ENCODE peak calls at places on chromosomes 1 and 21, in five cellular contexts. One of them, this sample, is unnamed.

GRCh38 chr1:226643167-226643566 is 94.6 kb downstream of the STUM start:
- DNase-seq in SK-N-SH: no peak
- DNase-seq in PC-3: peak
- DNase-seq in HCT116: peak
- DNase-seq in MM.1S: no peak
- DNase-seq in this sample: peak

GRCh38 chr1:205633421-205633976 is 1.7 kb upstream of the ELK4 start:
- DNase-seq in SK-N-SH: no peak
- DNase-seq in PC-3: peak
- DNase-seq in HCT116: no peak
- DNase-seq in MM.1S: no peak
- DNase-seq in this sample: no peak

GRCh38 chr1:161849518-161849917 is 83.4 kb downstream of the ATF6 start:
- DNase-seq in SK-N-SH: no peak
- DNase-seq in PC-3: peak
- DNase-seq in HCT116: no peak
- DNase-seq in MM.1S: peak
- DNase-seq in this sample: no peak

GRCh38 chr21:16125274-16125673 is 395.5 kb downstream of the USP25 start:
- DNase-seq in SK-N-SH: peak
- DNase-seq in PC-3: no peak
- DNase-seq in HCT116: no peak
- DNase-seq in MM.1S: no peak
- DNase-seq in this sample: no peak

GRCh38 chr1:231315887-231316286 is 21.8 kb downstream of the EXOC8 start:
- DNase-seq in SK-N-SH: peak
- DNase-seq in PC-3: peak
- DNase-seq in HCT116: peak
- DNase-seq in MM.1S: peak
- DNase-seq in this sample: peak

GRCh38 chr21:15850645-15851044 is 120.9 kb downstream of the USP25 start:
- DNase-seq in SK-N-SH: no peak
- DNase-seq in PC-3: peak
- DNase-seq in HCT116: no peak
- DNase-seq in MM.1S: no peak
- DNase-seq in this sample: no peak

GRCh38 chr1:44604167-44604955 is 69.9 kb downstream of the TMEM53 start:
- DNase-seq in SK-N-SH: no peak
- DNase-seq in PC-3: no peak
- DNase-seq in HCT116: no peak
- DNase-seq in MM.1S: no peak
- DNase-seq in this sample: no peak

GRCh38 chr1:228802386-228803221 is 67.3 kb downstream of the RHOU start:
- DNase-seq in SK-N-SH: no peak
- DNase-seq in PC-3: no peak
- DNase-seq in HCT116: no peak
- DNase-seq in MM.1S: no peak
- DNase-seq in this sample: no peak

GRCh38 chr1:213284626-213285025 is 233.6 kb downstream of the RPS6KC1 start:
- DNase-seq in SK-N-SH: no peak
- DNase-seq in PC-3: peak
- DNase-seq in HCT116: no peak
- DNase-seq in MM.1S: no peak
- DNase-seq in this sample: no peak

GRCh38 chr1:86938450-86938849 is 24.0 kb downstream of the HS2ST1 start:
- DNase-seq in SK-N-SH: no peak
- DNase-seq in PC-3: peak
- DNase-seq in HCT116: no peak
- DNase-seq in MM.1S: no peak
- DNase-seq in this sample: no peak

GRCh38 chr1:220368352-220369265 is 96.4 kb upstream of the RAB3GAP2 start:
- DNase-seq in SK-N-SH: no peak
- DNase-seq in PC-3: peak
- DNase-seq in HCT116: no peak
- DNase-seq in MM.1S: no peak
- DNase-seq in this sample: no peak

GRCh38 chr21:40130476-40130875 is 263.2 kb downstream of the PCP4 start:
- DNase-seq in SK-N-SH: no peak
- DNase-seq in PC-3: no peak
- DNase-seq in HCT116: no peak
- DNase-seq in MM.1S: no peak
- DNase-seq in this sample: no peak

GRCh38 chr1:186244825-186245224 is 130.2 kb downstream of the TPR start:
- DNase-seq in SK-N-SH: no peak
- DNase-seq in PC-3: peak
- DNase-seq in HCT116: no peak
- DNase-seq in MM.1S: no peak
- DNase-seq in this sample: peak

GRCh38 chr1:84929581-84929980 is 36.6 kb upstream of the LPAR3 start:
- DNase-seq in SK-N-SH: no peak
- DNase-seq in PC-3: peak
- DNase-seq in HCT116: no peak
- DNase-seq in MM.1S: no peak
- DNase-seq in this sample: no peak

GRCh38 chr1:29675481-29676263 is 439.4 kb downstream of the PTPRU start:
- DNase-seq in SK-N-SH: no peak
- DNase-seq in PC-3: no peak
- DNase-seq in HCT116: no peak
- DNase-seq in MM.1S: no peak
- DNase-seq in this sample: no peak

GRCh38 chr21:41745971-41746743 is 20.7 kb downstream of the RIPK4 start:
- DNase-seq in SK-N-SH: no peak
- DNase-seq in PC-3: no peak
- DNase-seq in HCT116: no peak
- DNase-seq in MM.1S: no peak
- DNase-seq in this sample: peak

GRCh38 chr1:61081637-61082335 is 575 bp upstream of the NFIA start:
- DNase-seq in SK-N-SH: peak
- DNase-seq in PC-3: peak
- DNase-seq in HCT116: no peak
- DNase-seq in MM.1S: peak
- DNase-seq in this sample: peak

GRCh38 chr1:112721966-112722524 is 6.9 kb upstream of the PPM1J start:
- DNase-seq in SK-N-SH: no peak
- DNase-seq in PC-3: no peak
- DNase-seq in HCT116: no peak
- DNase-seq in MM.1S: no peak
- DNase-seq in this sample: no peak

GRCh38 chr1:116879478-116880133 is 30.1 kb upstream of the PTGFRN start:
- DNase-seq in SK-N-SH: peak
- DNase-seq in PC-3: no peak
- DNase-seq in HCT116: no peak
- DNase-seq in MM.1S: no peak
- DNase-seq in this sample: no peak

GRCh38 chr1:150981805-150982712 is at the start of gene ANXA9:
- DNase-seq in SK-N-SH: no peak
- DNase-seq in PC-3: peak
- DNase-seq in HCT116: no peak
- DNase-seq in MM.1S: peak
- DNase-seq in this sample: no peak

GRCh38 chr1:237416924-237417655 is 375.1 kb downstream of the RYR2 start:
- DNase-seq in SK-N-SH: no peak
- DNase-seq in PC-3: no peak
- DNase-seq in HCT116: no peak
- DNase-seq in MM.1S: no peak
- DNase-seq in this sample: no peak

GRCh38 chr21:44749116-44749758 is 37.9 kb upstream of the TSPEAR start:
- DNase-seq in SK-N-SH: no peak
- DNase-seq in PC-3: no peak
- DNase-seq in HCT116: no peak
- DNase-seq in MM.1S: no peak
- DNase-seq in this sample: no peak

GRCh38 chr1:47732489-47732888 is 264.7 kb downstream of the TRABD2B start:
- DNase-seq in SK-N-SH: no peak
- DNase-seq in PC-3: no peak
- DNase-seq in HCT116: no peak
- DNase-seq in MM.1S: no peak
- DNase-seq in this sample: no peak
- H2AFZ ChIP-seq in SK-N-SH: no peak
- H2AFZ ChIP-seq in PC-3: no peak
- H2AFZ ChIP-seq in HCT116: no peak
- H2AFZ ChIP-seq in MM.1S: no peak
- H2AFZ ChIP-seq in this sample: no peak

GRCh38 chr1:11354893-11355593 is 82.0 kb downstream of the UBIAD1 start:
- DNase-seq in SK-N-SH: no peak
- DNase-seq in PC-3: no peak
- DNase-seq in HCT116: no peak
- DNase-seq in MM.1S: no peak
- DNase-seq in this sample: no peak
- H3K4me3 ChIP-seq in SK-N-SH: no peak
- H3K4me3 ChIP-seq in PC-3: no peak
- H3K4me3 ChIP-seq in HCT116: no peak
- H3K4me3 ChIP-seq in MM.1S: no peak
- H3K4me3 ChIP-seq in this sample: no peak

GRCh38 chr21:45990049-45990711 is 8.6 kb downstream of the COL6A1 start:
- DNase-seq in SK-N-SH: no peak
- DNase-seq in PC-3: no peak
- DNase-seq in HCT116: no peak
- DNase-seq in MM.1S: no peak
- DNase-seq in this sample: no peak

GRCh38 chr21:45987121-45987711 is 5.6 kb downstream of the COL6A1 start:
- DNase-seq in SK-N-SH: no peak
- DNase-seq in PC-3: no peak
- DNase-seq in HCT116: no peak
- DNase-seq in MM.1S: no peak
- DNase-seq in this sample: no peak

GRCh38 chr21:45989355-45990048 is 7.9 kb downstream of the COL6A1 start:
- DNase-seq in SK-N-SH: no peak
- DNase-seq in PC-3: no peak
- DNase-seq in HCT116: no peak
- DNase-seq in MM.1S: no peak
- DNase-seq in this sample: no peak

GRCh38 chr21:45986316-45987051 is 4.9 kb downstream of the COL6A1 start:
- DNase-seq in SK-N-SH: no peak
- DNase-seq in PC-3: no peak
- DNase-seq in HCT116: no peak
- DNase-seq in MM.1S: no peak
- DNase-seq in this sample: no peak

GRCh38 chr21:45988366-45989347 is 7.1 kb downstream of the COL6A1 start:
- DNase-seq in SK-N-SH: no peak
- DNase-seq in PC-3: no peak
- DNase-seq in HCT116: no peak
- DNase-seq in MM.1S: no peak
- DNase-seq in this sample: no peak
- TF ChIP-seq EZH2phosphoT487 in SK-N-SH: no peak
- TF ChIP-seq EZH2phosphoT487 in PC-3: no peak
- TF ChIP-seq EZH2phosphoT487 in HCT116: no peak
- TF ChIP-seq EZH2phosphoT487 in MM.1S: no peak
- TF ChIP-seq EZH2phosphoT487 in this sample: no peak

GRCh38 chr1:59596432-59596831 is 218.3 kb upstream of the HOOK1 start:
- DNase-seq in SK-N-SH: no peak
- DNase-seq in PC-3: peak
- DNase-seq in HCT116: no peak
- DNase-seq in MM.1S: no peak
- DNase-seq in this sample: no peak
- H2AFZ ChIP-seq in SK-N-SH: peak
- H2AFZ ChIP-seq in PC-3: peak
- H2AFZ ChIP-seq in HCT116: no peak
- H2AFZ ChIP-seq in MM.1S: no peak
- H2AFZ ChIP-seq in this sample: no peak

GRCh38 chr1:95509989-95510388 is 276.0 kb downstream of the RWDD3 start:
- DNase-seq in SK-N-SH: no peak
- DNase-seq in PC-3: no peak
- DNase-seq in HCT116: no peak
- DNase-seq in MM.1S: no peak
- DNase-seq in this sample: no peak
- H3K4me3 ChIP-seq in SK-N-SH: no peak
- H3K4me3 ChIP-seq in PC-3: no peak
- H3K4me3 ChIP-seq in HCT116: no peak
- H3K4me3 ChIP-seq in MM.1S: no peak
- H3K4me3 ChIP-seq in this sample: no peak

GRCh38 chr1:45968941-45969666 is 163.3 kb downstream of the PIK3R3 start:
- DNase-seq in SK-N-SH: no peak
- DNase-seq in PC-3: no peak
- DNase-seq in HCT116: no peak
- DNase-seq in MM.1S: no peak
- DNase-seq in this sample: no peak
- TF ChIP-seq EZH2phosphoT487 in SK-N-SH: no peak
- TF ChIP-seq EZH2phosphoT487 in PC-3: no peak
- TF ChIP-seq EZH2phosphoT487 in HCT116: no peak
- TF ChIP-seq EZH2phosphoT487 in MM.1S: no peak
- TF ChIP-seq EZH2phosphoT487 in this sample: no peak

GRCh38 chr1:157460381-157460780 is 91.9 kb downstream of the FCRL5 start:
- DNase-seq in SK-N-SH: no peak
- DNase-seq in PC-3: no peak
- DNase-seq in HCT116: no peak
- DNase-seq in MM.1S: no peak
- DNase-seq in this sample: no peak
- H2AFZ ChIP-seq in SK-N-SH: no peak
- H2AFZ ChIP-seq in PC-3: no peak
- H2AFZ ChIP-seq in HCT116: no peak
- H2AFZ ChIP-seq in MM.1S: no peak
- H2AFZ ChIP-seq in this sample: no peak

DNA sequence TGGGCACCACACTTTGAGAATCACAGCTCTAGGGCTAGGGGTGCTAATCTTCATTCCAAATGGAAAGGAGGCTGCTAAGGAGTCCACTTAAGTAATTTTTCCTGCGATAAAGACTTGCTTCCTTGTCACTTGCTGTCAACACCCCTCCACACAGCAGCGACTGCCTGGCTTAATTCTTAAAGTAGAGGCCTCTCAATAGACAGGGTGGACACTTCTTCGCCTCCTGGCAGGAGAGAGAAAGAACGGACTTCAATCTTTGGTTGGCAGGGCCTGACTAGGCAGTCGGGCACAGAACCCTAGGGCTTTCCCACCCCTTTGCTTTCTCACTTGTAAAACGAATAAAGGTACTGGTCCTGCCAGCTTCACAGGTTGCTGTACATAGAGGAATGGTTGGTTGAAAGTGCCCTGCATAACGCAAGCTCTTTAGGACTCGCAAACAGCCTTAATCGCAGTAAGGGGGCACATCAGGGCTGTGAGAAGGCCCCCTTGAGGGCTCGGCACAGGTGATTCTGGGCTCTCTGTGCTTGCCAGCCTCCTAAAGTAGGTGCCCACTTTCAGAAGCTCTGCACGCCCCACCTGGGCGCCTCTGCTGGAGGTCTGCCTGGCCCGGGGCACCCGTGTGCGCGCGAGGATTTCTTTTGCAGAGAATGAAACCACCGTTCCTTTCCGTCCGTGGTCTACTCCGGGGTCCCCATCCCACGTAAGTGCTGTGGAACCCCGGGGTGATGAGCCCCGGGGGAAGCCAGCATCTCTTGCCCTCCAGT is 47.6 kb upstream of the CD34 start:
- DNase-seq in SK-N-SH: no peak
- DNase-seq in PC-3: no peak
- DNase-seq in HCT116: no peak
- DNase-seq in MM.1S: no peak
- DNase-seq in this sample: no peak
- H3K4me3 ChIP-seq in SK-N-SH: no peak
- H3K4me3 ChIP-seq in PC-3: no peak
- H3K4me3 ChIP-seq in HCT116: no peak
- H3K4me3 ChIP-seq in MM.1S: no peak
- H3K4me3 ChIP-seq in this sample: no peak